ENCODE peak calls at places on chromosomes 2 and 18, in five cellular contexts. A, E, B, L and Q are unnamed samples.

GRCh38 chr2:208150956-208151355 is 5.0 kb upstream of the CRYGB start:
- DNase-seq in B (no peak), A (no peak), L (no peak), E (no peak), Q (no peak)

GRCh38 chr2:191322838-191323506 is 77.8 kb downstream of the MYO1B start:
- DNase-seq in A (no peak), B (no peak), L (peak), E (no peak), Q (no peak)

GRCh38 chr18:23889907-23890306 is 124.6 kb upstream of the TTC39C start:
- DNase-seq in E (no peak), B (no peak), A (no peak), L (no peak), Q (no peak)

GRCh38 chr2:239293450-239294430 is 107.1 kb downstream of the HDAC4 start:
- DNase-seq in A (peak), E (no peak), L (peak), B (peak), Q (peak)

GRCh38 chr2:120404274-120404673 is 58.3 kb downstream of the INHBB start:
- DNase-seq in B (no peak), E (no peak), A (no peak), L (no peak), Q (no peak)

GRCh38 chr2:222569826-222570225 is 86.1 kb downstream of the FARSB start:
- DNase-seq in E (no peak), L (no peak), A (no peak), B (no peak), Q (no peak)

GRCh38 chr2:23518481-23519333 is 133.7 kb downstream of the KLHL29 start:
- DNase-seq in B (no peak), A (no peak), L (no peak), E (no peak), Q (no peak)

GRCh38 chr2:3443685-3444084 is 64.2 kb downstream of the TRAPPC12 start:
- DNase-seq in E (peak), B (no peak), A (no peak), L (no peak), Q (no peak)

GRCh38 chr2:43051316-43051715 is 175.1 kb downstream of the ZFP36L2 start:
- DNase-seq in A (no peak), B (no peak), E (peak), L (no peak), Q (peak)

GRCh38 chr2:154700142-154700541 is 1.6 kb downstream of the KCNJ3 start:
- DNase-seq in A (no peak), L (no peak), B (no peak), E (no peak), Q (no peak)

GRCh38 chr18:79644006-79644665 is 35.5 kb upstream of the CTDP1 start:
- DNase-seq in B (no peak), A (peak), E (peak), L (peak), Q (peak)

GRCh38 chr2:42693013-42693575 is 70.8 kb downstream of the OXER1 start:
- DNase-seq in E (no peak), L (peak), A (no peak), B (no peak), Q (no peak)

GRCh38 chr2:120826716-120827410 is 91.2 kb downstream of the GLI2 start:
- DNase-seq in A (no peak), E (no peak), L (no peak), B (no peak), Q (peak)

GRCh38 chr2:131148426-131148825 is 43.3 kb downstream of the PLEKHB2 start:
- DNase-seq in E (peak), B (no peak), A (no peak), L (peak), Q (no peak)

GRCh38 chr2:2698182-2699116 is 367.4 kb upstream of the MYT1L start:
- DNase-seq in L (peak), B (no peak), E (peak), A (no peak), Q (no peak)

GRCh38 chr2:179263460-179264237 is 983 bp downstream of the SESTD1 start:
- DNase-seq in B (no peak), A (no peak), E (peak), L (peak), Q (peak)

GRCh38 chr18:26963292-26963691 is 97.8 kb upstream of the AQP4 start:
- DNase-seq in L (no peak), E (peak), B (no peak), A (no peak), Q (no peak)

DNA sequence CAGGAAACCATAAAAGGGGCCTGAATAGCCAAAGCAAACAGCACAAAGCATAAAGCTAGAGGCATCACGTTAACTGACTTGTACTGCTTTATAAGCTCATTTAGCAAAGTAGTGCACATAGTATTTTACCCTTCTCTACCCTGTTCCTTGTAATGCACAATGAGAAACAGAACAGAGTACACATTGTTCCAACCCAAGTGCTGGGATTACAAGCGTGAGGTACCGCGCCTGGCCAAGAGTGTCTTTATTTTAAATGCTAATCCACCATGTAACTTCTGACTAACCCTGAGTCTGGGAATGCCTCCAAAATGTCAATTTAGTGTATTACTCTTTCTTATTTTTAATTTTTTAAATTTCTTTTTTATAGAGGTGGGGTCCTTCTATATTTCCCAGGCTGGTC is 46.4 kb upstream of the STON1 start:
- DNase-seq in B (no peak), E (no peak), L (no peak), A (no peak), Q (peak)
- TF ChIP-seq EP300 in B (no peak), E (no peak), L (no peak), A (no peak), Q (peak)

GRCh38 chr2:31729442-31730092 is 148.8 kb upstream of the SRD5A2 start:
- DNase-seq in L (peak), B (no peak), E (peak), A (peak), Q (no peak)
- TF ChIP-seq CTCF in L (peak), B (no peak), E (peak), A (peak), Q (no peak)

GRCh38 chr2:229409751-229410181 is 138.7 kb upstream of the PID1 start:
- DNase-seq in A (no peak), E (no peak), L (no peak), B (no peak), Q (no peak)

GRCh38 chr2:229408982-229409381 is 137.9 kb upstream of the PID1 start:
- DNase-seq in L (no peak), E (peak), A (no peak), B (no peak), Q (no peak)

GRCh38 chr2:229410312-229410711 is 139.2 kb upstream of the PID1 start:
- DNase-seq in E (no peak), B (no peak), A (no peak), L (no peak), Q (peak)

GRCh38 chr2:229408356-229408755 is 137.3 kb upstream of the PID1 start:
- DNase-seq in E (peak), A (no peak), B (peak), L (no peak), Q (peak)

GRCh38 chr2:229407170-229407569 is 136.1 kb upstream of the PID1 start:
- DNase-seq in B (peak), A (no peak), L (no peak), E (peak), Q (peak)
- TF ChIP-seq EP300 in B (peak), A (no peak), L (no peak), E (no peak), Q (no peak)

GRCh38 chr2:51335072-51336058 is 303.4 kb upstream of the NRXN1 start:
- DNase-seq in A (no peak), E (no peak), B (no peak), L (no peak), Q (no peak)
- TF ChIP-seq CTCF in A (no peak), E (no peak), B (no peak), L (no peak), Q (no peak)

GRCh38 chr2:79832540-79833234 is 319.8 kb downstream of the CTNNA2 start:
- DNase-seq in A (no peak), B (no peak), E (peak), L (no peak), Q (no peak)
- TF ChIP-seq EP300 in A (no peak), B (no peak), E (no peak), L (no peak), Q (no peak)

GRCh38 chr2:132652501-132652900 is 17.5 kb downstream of the LYPD1 start:
- DNase-seq in E (no peak), L (no peak), B (no peak), A (no peak), Q (no peak)

GRCh38 chr2:132656213-132656612 is 13.8 kb downstream of the LYPD1 start:
- DNase-seq in E (no peak), B (no peak), L (no peak), A (no peak), Q (no peak)

GRCh38 chr2:132654968-132655367 is 15.0 kb downstream of the LYPD1 start:
- DNase-seq in E (no peak), L (no peak), B (no peak), A (no peak), Q (no peak)

GRCh38 chr2:132646805-132647115 is 23.2 kb downstream of the LYPD1 start:
- DNase-seq in B (no peak), E (no peak), L (no peak), A (no peak), Q (no peak)

DNA sequence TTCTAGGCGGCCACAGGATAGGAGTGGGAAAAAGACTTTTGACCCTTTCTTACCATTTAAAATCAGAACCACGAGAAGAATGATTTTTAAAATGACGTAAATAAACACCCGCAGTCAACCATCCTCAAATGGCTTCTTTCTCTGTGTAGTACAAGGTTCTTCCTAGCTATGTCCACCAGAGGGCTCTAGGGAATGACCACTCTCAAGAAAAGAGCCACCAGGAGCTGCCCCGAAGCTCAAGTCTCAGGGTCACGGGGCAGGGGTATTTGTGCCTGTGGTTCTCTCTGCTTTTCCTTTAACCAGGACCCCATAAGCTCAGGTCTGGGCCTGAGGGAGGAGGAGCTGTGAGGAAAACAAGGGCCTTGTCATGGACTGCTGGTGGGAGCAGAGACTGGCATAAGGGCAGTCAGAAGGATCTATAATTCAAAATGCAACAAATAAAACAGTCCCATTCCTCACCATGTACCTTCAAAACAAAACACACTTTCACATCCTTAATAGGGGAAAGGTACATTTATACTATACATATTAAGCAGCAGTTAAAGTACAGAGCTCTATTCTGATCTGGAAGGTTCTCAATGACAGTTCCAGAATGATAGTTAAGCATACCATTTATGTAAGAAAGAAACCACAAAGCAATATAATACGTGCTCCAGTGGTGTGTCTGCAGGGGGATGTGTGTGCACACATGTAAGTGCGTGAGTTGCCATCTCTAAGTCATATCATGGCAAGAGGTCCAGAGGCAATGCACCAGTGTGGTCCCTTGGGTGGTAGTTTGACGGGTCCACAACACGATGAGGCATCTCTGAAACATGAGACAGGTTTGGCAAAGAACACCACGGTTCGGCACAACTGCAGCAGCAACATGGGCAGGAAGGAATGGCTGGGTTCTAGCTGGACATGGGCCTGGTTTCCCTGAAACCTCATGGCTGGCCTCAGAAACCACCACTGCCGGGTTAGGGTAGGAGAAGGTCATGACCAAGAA is 18.6 kb downstream of the LYPD1 start:
- DNase-seq in B (no peak), A (no peak), L (peak), E (peak), Q (no peak)
- TF ChIP-seq CTCF in B (peak), A (no peak), L (peak), E (peak), Q (peak)

DNA sequence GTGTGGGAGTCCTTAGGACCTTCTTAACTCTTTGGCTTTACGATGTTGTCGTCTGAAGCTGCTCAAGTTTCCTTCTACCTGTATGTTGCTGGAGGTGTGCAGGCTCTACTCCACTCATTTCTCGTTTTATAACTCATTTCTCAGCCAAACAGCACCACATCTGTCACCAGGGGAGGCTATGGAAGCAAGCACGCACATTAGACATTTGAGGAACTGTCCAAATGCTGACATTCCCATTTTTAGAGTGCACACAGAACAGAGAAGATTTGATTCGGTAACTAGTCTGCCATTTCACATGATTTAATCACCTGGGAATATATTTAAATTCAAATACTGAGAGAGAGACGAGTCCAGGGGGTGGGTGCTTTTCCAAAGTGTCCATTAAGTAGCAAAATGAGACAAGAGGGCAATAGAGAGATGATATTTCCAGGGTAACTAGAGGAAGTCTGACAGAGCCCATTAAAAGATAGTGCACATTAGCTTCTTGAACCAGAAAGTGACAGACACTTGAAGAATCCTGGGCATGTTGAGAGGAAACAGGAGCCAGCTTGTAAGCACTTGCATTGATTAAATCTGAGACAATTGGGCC is 793.3 kb downstream of the TDRD15 start:
- DNase-seq in B (no peak), E (no peak), L (no peak), A (no peak), Q (no peak)
- TF ChIP-seq EP300 in B (no peak), E (no peak), L (no peak), A (no peak), Q (no peak)

GRCh38 chr2:200968162-200968561 is 4.7 kb upstream of the ORC2 start:
- DNase-seq in E (peak), A (no peak), B (no peak), L (no peak), Q (no peak)

GRCh38 chr2:200964498-200964897 is 1.0 kb upstream of the ORC2 start:
- DNase-seq in B (no peak), L (no peak), E (no peak), A (no peak), Q (no peak)

GRCh38 chr2:200962821-200963128 is 685 bp downstream of the ORC2 start:
- DNase-seq in A (no peak), L (no peak), E (no peak), B (no peak), Q (no peak)

GRCh38 chr2:200966770-200967169 is 3.3 kb upstream of the ORC2 start:
- DNase-seq in B (no peak), A (peak), E (peak), L (peak), Q (no peak)

DNA sequence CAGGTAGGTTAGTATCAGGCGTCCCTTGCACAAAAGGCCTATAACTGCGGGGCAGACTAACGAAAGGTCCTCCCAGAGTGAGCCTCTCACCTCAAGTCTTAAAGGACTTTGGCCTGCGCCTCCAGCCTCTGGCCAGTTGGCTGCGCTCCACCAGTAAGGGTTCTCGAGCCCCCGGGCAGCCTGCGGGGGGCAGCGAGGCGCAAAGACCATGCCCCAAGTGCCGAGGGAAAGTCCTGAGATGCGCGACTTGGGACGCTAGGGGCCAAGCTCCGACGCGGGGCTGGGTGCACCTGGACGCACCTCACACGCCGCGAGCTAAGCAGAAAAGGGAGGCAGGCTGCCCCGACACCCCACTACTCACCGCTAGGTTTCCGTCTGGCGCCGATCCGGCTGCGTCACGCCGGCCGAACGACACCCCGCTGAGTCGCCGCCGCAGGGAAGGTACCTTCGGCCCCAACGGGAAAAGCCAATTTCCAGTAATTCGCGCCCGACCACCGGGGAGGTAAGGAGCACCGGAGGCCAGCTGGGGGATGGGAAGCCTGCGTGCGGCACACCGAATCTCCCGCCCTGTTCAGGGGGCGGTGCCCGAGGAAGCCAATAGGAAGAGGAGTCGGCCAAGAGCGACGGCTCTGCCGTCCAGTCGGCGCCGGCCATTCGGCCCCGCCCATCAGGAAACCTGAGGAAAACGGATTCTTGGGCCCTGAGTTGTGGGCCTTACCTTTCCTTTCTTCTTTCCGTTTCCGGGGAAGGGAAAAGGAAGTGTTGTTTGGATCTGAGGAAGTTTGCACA is at the start of gene ORC2:
- DNase-seq in B (peak), E (peak), A (peak), L (peak), Q (peak)
- TF ChIP-seq CTCF in B (peak), E (peak), A (peak), L (peak), Q (peak)

GRCh38 chr2:11520092-11520693 is 13.7 kb upstream of the GREB1 start:
- DNase-seq in E (peak), L (no peak), B (no peak), A (no peak), Q (no peak)
- TF ChIP-seq EP300 in E (no peak), L (no peak), B (no peak), A (no peak), Q (no peak)